ENCODE peak calls at places on chromosomes 6 and 20, in eight cellular contexts. M is endothelial cell, S is NCI-H1092 treated with DMSO at 0.1 percent for 48 hours, C is suprapubic skin, L is choroid plexus epithelial cell, J is heart left ventricle, B is germinal center, K is NCI-H2029. W is an unnamed sample.

GRCh38 chr20:61728326-61728725 is 337.4 kb downstream of the TAF4 start:
- DNase-seq in B (no peak), M (no peak), L (no peak), K (no peak), C (no peak), J (no peak), S (no peak), W (no peak)

GRCh38 chr20:62472020-62472342 is 3.8 kb downstream of the GATA5 start:
- DNase-seq in S (no peak), C (no peak), J (no peak), M (no peak), L (no peak), K (no peak), B (no peak), W (no peak)

GRCh38 chr6:156832166-156832743 is 55.1 kb downstream of the ARID1B start:
- DNase-seq in S (peak; percentile 95), K (peak; percentile 90), J (peak; percentile 64), B (no peak), C (no peak), M (no peak), L (peak; percentile 80), W (peak; percentile 66)

GRCh38 chr6:117840541-117840983 is 66.5 kb upstream of the SLC35F1 start:
- DNase-seq in L (peak; percentile 60), B (no peak), K (no peak), J (no peak), M (peak; percentile 51), C (no peak), S (peak; percentile 29), W (peak; percentile 23)

GRCh38 chr20:58069796-58070663 is 158.4 kb downstream of the ANKRD60 start:
- DNase-seq in S (no peak), L (no peak), C (peak; percentile 66), J (no peak), M (no peak), K (no peak), B (no peak), W (no peak)

GRCh38 chr6:17027441-17027840 is 74.4 kb upstream of the STMND1 start:
- DNase-seq in C (no peak), J (no peak), B (no peak), S (no peak), L (no peak), M (no peak), K (no peak), W (no peak)

GRCh38 chr6:50966986-50967385 is 148.3 kb downstream of the TFAP2B start:
- DNase-seq in J (no peak), L (no peak), K (no peak), M (no peak), B (no peak), S (no peak), C (no peak), W (no peak)

GRCh38 chr6:79984261-79984660 is 20.2 kb upstream of the TTK start:
- DNase-seq in S (no peak), M (no peak), C (no peak), K (no peak), B (no peak), L (peak; percentile 16), J (no peak), W (no peak)

GRCh38 chr20:2168946-2169345 is 67.3 kb downstream of the STK35 start:
- DNase-seq in M (no peak), J (no peak), S (no peak), L (no peak), K (no peak), B (no peak), C (peak; percentile 52), W (no peak)

GRCh38 chr6:154622618-154623336 is 110.4 kb upstream of the SCAF8 start:
- DNase-seq in K (no peak), S (no peak), M (no peak), C (no peak), J (no peak), L (no peak), B (no peak), W (no peak)

GRCh38 chr20:32036716-32037355 is 15.2 kb upstream of the HCK start:
- DNase-seq in J (no peak), L (peak; percentile 34), M (no peak), K (no peak), B (no peak), S (no peak), C (no peak), W (no peak)

GRCh38 chr6:150720774-150721233 is 121.1 kb downstream of the PLEKHG1 start:
- DNase-seq in K (peak; percentile 66), J (no peak), L (peak; percentile 40), B (peak; percentile 49), C (no peak), M (no peak), S (peak; percentile 10), W (peak; percentile 86)

GRCh38 chr20:45008521-45009049 is 42.3 kb downstream of the STK4 start:
- DNase-seq in J (no peak), C (no peak), M (no peak), S (no peak), K (no peak), L (peak; percentile 50), B (no peak), W (no peak)

W was measured in NCI-H146.